ENCODE peak calls at places on chromosome 7, in eight cellular contexts. C, B, N, F, O, I, R and D are unnamed samples.

GRCh38 chr7:112449353-112449752 is 907 bp upstream of the IFRD1 start:
- DNase-seq in B (peak; percentile 68), R (no peak), O (peak; percentile 46), N (peak; percentile 29), F (no peak), C (peak; percentile 81), I (no peak), D (no peak)

GRCh38 chr7:30306977-30307376 is 22.6 kb downstream of the ZNRF2 start:
- DNase-seq in N (no peak), B (no peak), O (no peak), F (no peak), C (no peak), R (no peak), I (no peak), D (no peak)

GRCh38 chr7:6636741-6637543 is at the start of gene ZNF316:
- DNase-seq in C (peak; percentile 88), I (no peak), N (peak; percentile 30), R (no peak), O (peak; percentile 56), F (no peak), B (peak; percentile 42), D (peak; percentile 92)

GRCh38 chr7:151046603-151047573 is 1.4 kb upstream of the ASIC3 start:
- DNase-seq in I (no peak), O (no peak), B (peak; percentile 74), N (no peak), C (no peak), R (no peak), F (no peak), D (no peak)

GRCh38 chr7:156490021-156490800 is 150.4 kb upstream of the RNF32 start:
- DNase-seq in I (no peak), F (no peak), N (no peak), R (no peak), O (no peak), C (no peak), B (no peak), D (no peak)

GRCh38 chr7:29495618-29496017 is 68.0 kb upstream of the PRR15 start:
- DNase-seq in R (peak; percentile 85), C (no peak), O (no peak), N (no peak), I (no peak), B (no peak), F (no peak), D (no peak)

GRCh38 chr7:15675379-15675778 is 11.1 kb downstream of the MEOX2 start:
- DNase-seq in I (no peak), N (no peak), C (no peak), O (no peak), R (no peak), F (no peak), B (no peak), D (no peak)

GRCh38 chr7:116805100-116805544 is 57.3 kb upstream of the CAPZA2 start:
- DNase-seq in O (no peak), B (peak; percentile 50), I (peak; percentile 71), F (no peak), N (no peak), C (no peak), R (no peak), D (no peak)

GRCh38 chr7:76037310-76037709 is 10.5 kb downstream of the STYXL1 start:
- DNase-seq in O (no peak), R (no peak), B (peak; percentile 56), C (no peak), F (no peak), N (no peak), I (peak; percentile 74), D (no peak)

GRCh38 chr7:150407588-150408392 is 28.7 kb downstream of the ZNF775 start:
- DNase-seq in F (no peak), N (no peak), O (no peak), I (no peak), R (peak; percentile 48), B (no peak), C (peak; percentile 60), D (no peak)

GRCh38 chr7:26958834-26959233 is 94.4 kb upstream of the SKAP2 start:
- DNase-seq in N (no peak), B (peak; percentile 73), I (peak; percentile 46), O (no peak), R (no peak), C (no peak), F (no peak), D (no peak)

GRCh38 chr7:28309684-28310083 is 102.6 kb upstream of the CREB5 start:
- DNase-seq in N (no peak), C (no peak), F (no peak), B (no peak), R (no peak), I (no peak), O (no peak), D (no peak)

GRCh38 chr7:27606270-27607209 is 56.1 kb downstream of the HIBADH start:
- DNase-seq in I (peak; percentile 22), N (no peak), O (no peak), B (peak; percentile 86), F (peak; percentile 47), R (no peak), C (no peak), D (no peak)